ENCODE peak calls at places on chromosomes 16 and 17, in eight cellular contexts. One of them, this sample, is unnamed.

GRCh38 chr16:14284930-14285541 is 213.9 kb downstream of the MRTFB start:
- DNase-seq in B cell: no peak
- DNase-seq in natural killer cell: no peak
- DNase-seq in choroid plexus epithelial cell: peak; percentile 82
- DNase-seq in LNCaP clone FGC: peak; percentile 63
- DNase-seq in activated CD8-positive, alpha-beta T cell treated with anti-CD3 and anti-CD28 coated beads for 36 hours: peak; percentile 74
- DNase-seq in fibroblast of pulmonary artery: peak; percentile 73
- DNase-seq in endothelial cell: peak; percentile 55
- DNase-seq in this sample: no peak

GRCh38 chr16:66171578-66171977 is 194.9 kb upstream of the CDH5 start:
- DNase-seq in B cell: no peak
- DNase-seq in LNCaP clone FGC: no peak
- DNase-seq in fibroblast of pulmonary artery: no peak
- DNase-seq in choroid plexus epithelial cell: no peak
- DNase-seq in natural killer cell: no peak
- DNase-seq in endothelial cell: no peak
- DNase-seq in activated CD8-positive, alpha-beta T cell treated with anti-CD3 and anti-CD28 coated beads for 36 hours: no peak
- DNase-seq in this sample: no peak

GRCh38 chr17:17303010-17303846 is at the start of gene NT5M:
- DNase-seq in fibroblast of pulmonary artery: peak; percentile 55
- DNase-seq in LNCaP clone FGC: no peak
- DNase-seq in B cell: peak; percentile 80
- DNase-seq in activated CD8-positive, alpha-beta T cell treated with anti-CD3 and anti-CD28 coated beads for 36 hours: peak; percentile 82
- DNase-seq in choroid plexus epithelial cell: peak; percentile 66
- DNase-seq in natural killer cell: peak; percentile 74
- DNase-seq in endothelial cell: peak; percentile 73
- DNase-seq in this sample: peak; percentile 91

GRCh38 chr17:49252148-49252682 is 21.6 kb upstream of the PHOSPHO1 start:
- DNase-seq in activated CD8-positive, alpha-beta T cell treated with anti-CD3 and anti-CD28 coated beads for 36 hours: no peak
- DNase-seq in fibroblast of pulmonary artery: peak; percentile 58
- DNase-seq in B cell: no peak
- DNase-seq in LNCaP clone FGC: no peak
- DNase-seq in natural killer cell: no peak
- DNase-seq in choroid plexus epithelial cell: peak; percentile 62
- DNase-seq in endothelial cell: no peak
- DNase-seq in this sample: no peak

GRCh38 chr17:14886200-14886739 is 378.9 kb downstream of the PMP22 start:
- DNase-seq in LNCaP clone FGC: peak; percentile 1
- DNase-seq in natural killer cell: no peak
- DNase-seq in endothelial cell: no peak
- DNase-seq in B cell: no peak
- DNase-seq in activated CD8-positive, alpha-beta T cell treated with anti-CD3 and anti-CD28 coated beads for 36 hours: no peak
- DNase-seq in choroid plexus epithelial cell: peak; percentile 35
- DNase-seq in fibroblast of pulmonary artery: peak; percentile 7
- DNase-seq in this sample: no peak

GRCh38 chr17:79630821-79631639 is 20.2 kb upstream of the RBFOX3 start:
- DNase-seq in natural killer cell: peak; percentile 7
- DNase-seq in activated CD8-positive, alpha-beta T cell treated with anti-CD3 and anti-CD28 coated beads for 36 hours: no peak
- DNase-seq in fibroblast of pulmonary artery: no peak
- DNase-seq in LNCaP clone FGC: no peak
- DNase-seq in B cell: no peak
- DNase-seq in endothelial cell: peak; percentile 2
- DNase-seq in choroid plexus epithelial cell: no peak
- DNase-seq in this sample: no peak

GRCh38 chr17:57062865-57063264 is 22.2 kb upstream of the AKAP1 start:
- DNase-seq in B cell: no peak
- DNase-seq in endothelial cell: no peak
- DNase-seq in LNCaP clone FGC: no peak
- DNase-seq in choroid plexus epithelial cell: no peak
- DNase-seq in activated CD8-positive, alpha-beta T cell treated with anti-CD3 and anti-CD28 coated beads for 36 hours: no peak
- DNase-seq in fibroblast of pulmonary artery: no peak
- DNase-seq in natural killer cell: no peak
- DNase-seq in this sample: no peak

GRCh38 chr17:62801553-62801952 is 6.6 kb downstream of the MARCHF10 start:
- DNase-seq in endothelial cell: no peak
- DNase-seq in B cell: no peak
- DNase-seq in choroid plexus epithelial cell: no peak
- DNase-seq in activated CD8-positive, alpha-beta T cell treated with anti-CD3 and anti-CD28 coated beads for 36 hours: no peak
- DNase-seq in natural killer cell: no peak
- DNase-seq in fibroblast of pulmonary artery: no peak
- DNase-seq in LNCaP clone FGC: no peak
- DNase-seq in this sample: no peak

GRCh38 chr17:40598928-40599627 is 33.8 kb upstream of the CCR7 start:
- DNase-seq in fibroblast of pulmonary artery: peak; percentile 53
- DNase-seq in activated CD8-positive, alpha-beta T cell treated with anti-CD3 and anti-CD28 coated beads for 36 hours: peak; percentile 92
- DNase-seq in LNCaP clone FGC: no peak
- DNase-seq in B cell: peak; percentile 91
- DNase-seq in endothelial cell: no peak
- DNase-seq in natural killer cell: no peak
- DNase-seq in choroid plexus epithelial cell: peak; percentile 56
- DNase-seq in this sample: peak; percentile 63

GRCh38 chr16:66293207-66293735 is 73.2 kb upstream of the CDH5 start:
- DNase-seq in fibroblast of pulmonary artery: no peak
- DNase-seq in choroid plexus epithelial cell: no peak
- DNase-seq in B cell: no peak
- DNase-seq in LNCaP clone FGC: no peak
- DNase-seq in activated CD8-positive, alpha-beta T cell treated with anti-CD3 and anti-CD28 coated beads for 36 hours: no peak
- DNase-seq in natural killer cell: peak; percentile 6
- DNase-seq in endothelial cell: no peak
- DNase-seq in this sample: no peak

GRCh38 chr17:5780476-5780875 is 196.2 kb upstream of the NLRP1 start:
- DNase-seq in natural killer cell: no peak
- DNase-seq in fibroblast of pulmonary artery: peak; percentile 48
- DNase-seq in choroid plexus epithelial cell: peak; percentile 78
- DNase-seq in activated CD8-positive, alpha-beta T cell treated with anti-CD3 and anti-CD28 coated beads for 36 hours: no peak
- DNase-seq in endothelial cell: no peak
- DNase-seq in B cell: no peak
- DNase-seq in LNCaP clone FGC: no peak
- DNase-seq in this sample: no peak

GRCh38 chr17:82914375-82914774 is 74.6 kb upstream of the ZNF750 start:
- DNase-seq in choroid plexus epithelial cell: no peak
- DNase-seq in fibroblast of pulmonary artery: no peak
- DNase-seq in natural killer cell: no peak
- DNase-seq in activated CD8-positive, alpha-beta T cell treated with anti-CD3 and anti-CD28 coated beads for 36 hours: no peak
- DNase-seq in LNCaP clone FGC: no peak
- DNase-seq in endothelial cell: no peak
- DNase-seq in B cell: peak; percentile 31
- DNase-seq in this sample: peak; percentile 78
- TF ChIP-seq CTCF in choroid plexus epithelial cell: no peak
- TF ChIP-seq CTCF in fibroblast of pulmonary artery: peak; percentile 34
- TF ChIP-seq CTCF in natural killer cell: no peak
- TF ChIP-seq CTCF in activated CD8-positive, alpha-beta T cell treated with anti-CD3 and anti-CD28 coated beads for 36 hours: no peak
- TF ChIP-seq CTCF in LNCaP clone FGC: peak; percentile 28
- TF ChIP-seq CTCF in endothelial cell: no peak
- TF ChIP-seq CTCF in B cell: peak; percentile 44
- TF ChIP-seq CTCF in this sample: no peak

DNA sequence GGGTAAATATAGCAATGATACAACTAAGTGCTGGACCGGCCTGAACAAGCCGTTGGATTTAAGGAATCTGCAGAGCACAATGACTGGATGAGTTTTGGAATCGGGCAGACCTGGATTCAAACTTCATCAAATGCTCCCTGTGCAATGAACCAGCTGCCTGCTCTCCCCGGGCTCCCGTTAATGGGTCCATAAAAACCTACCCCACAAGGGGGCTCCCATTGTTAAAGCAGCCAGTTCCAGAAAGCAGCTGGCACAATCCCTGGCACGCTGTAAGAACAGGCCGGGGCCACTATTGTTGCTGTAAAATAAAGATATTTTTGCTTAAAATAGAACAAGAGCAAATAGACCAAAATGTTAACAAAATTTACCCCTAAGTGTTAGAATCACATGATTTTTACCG is 131.9 kb downstream of the C16orf95 start:
- DNase-seq in LNCaP clone FGC: no peak
- DNase-seq in fibroblast of pulmonary artery: no peak
- DNase-seq in choroid plexus epithelial cell: no peak
- DNase-seq in activated CD8-positive, alpha-beta T cell treated with anti-CD3 and anti-CD28 coated beads for 36 hours: no peak
- DNase-seq in endothelial cell: no peak
- DNase-seq in B cell: no peak
- DNase-seq in natural killer cell: no peak
- DNase-seq in this sample: no peak
- TF ChIP-seq CTCF in LNCaP clone FGC: no peak
- TF ChIP-seq CTCF in fibroblast of pulmonary artery: peak; percentile 16
- TF ChIP-seq CTCF in choroid plexus epithelial cell: peak; percentile 34
- TF ChIP-seq CTCF in activated CD8-positive, alpha-beta T cell treated with anti-CD3 and anti-CD28 coated beads for 36 hours: no peak
- TF ChIP-seq CTCF in endothelial cell: no peak
- TF ChIP-seq CTCF in B cell: no peak
- TF ChIP-seq CTCF in natural killer cell: no peak
- TF ChIP-seq CTCF in this sample: no peak

GRCh38 chr16:55118701-55119260 is 188.1 kb downstream of the IRX5 start:
- DNase-seq in choroid plexus epithelial cell: no peak
- DNase-seq in fibroblast of pulmonary artery: no peak
- DNase-seq in natural killer cell: no peak
- DNase-seq in activated CD8-positive, alpha-beta T cell treated with anti-CD3 and anti-CD28 coated beads for 36 hours: no peak
- DNase-seq in endothelial cell: no peak
- DNase-seq in LNCaP clone FGC: no peak
- DNase-seq in B cell: no peak
- DNase-seq in this sample: no peak

GRCh38 chr16:55115506-55115905 is 184.8 kb downstream of the IRX5 start:
- DNase-seq in endothelial cell: no peak
- DNase-seq in B cell: no peak
- DNase-seq in choroid plexus epithelial cell: no peak
- DNase-seq in natural killer cell: no peak
- DNase-seq in LNCaP clone FGC: no peak
- DNase-seq in fibroblast of pulmonary artery: no peak
- DNase-seq in activated CD8-positive, alpha-beta T cell treated with anti-CD3 and anti-CD28 coated beads for 36 hours: no peak
- DNase-seq in this sample: no peak

GRCh38 chr16:55116165-55116894 is 185.7 kb downstream of the IRX5 start:
- DNase-seq in activated CD8-positive, alpha-beta T cell treated with anti-CD3 and anti-CD28 coated beads for 36 hours: no peak
- DNase-seq in choroid plexus epithelial cell: no peak
- DNase-seq in endothelial cell: no peak
- DNase-seq in fibroblast of pulmonary artery: no peak
- DNase-seq in LNCaP clone FGC: no peak
- DNase-seq in natural killer cell: no peak
- DNase-seq in B cell: no peak
- DNase-seq in this sample: no peak

GRCh38 chr16:55123652-55124051 is 193.0 kb downstream of the IRX5 start:
- DNase-seq in LNCaP clone FGC: no peak
- DNase-seq in activated CD8-positive, alpha-beta T cell treated with anti-CD3 and anti-CD28 coated beads for 36 hours: no peak
- DNase-seq in choroid plexus epithelial cell: no peak
- DNase-seq in endothelial cell: no peak
- DNase-seq in natural killer cell: no peak
- DNase-seq in fibroblast of pulmonary artery: no peak
- DNase-seq in B cell: no peak
- DNase-seq in this sample: no peak

DNA sequence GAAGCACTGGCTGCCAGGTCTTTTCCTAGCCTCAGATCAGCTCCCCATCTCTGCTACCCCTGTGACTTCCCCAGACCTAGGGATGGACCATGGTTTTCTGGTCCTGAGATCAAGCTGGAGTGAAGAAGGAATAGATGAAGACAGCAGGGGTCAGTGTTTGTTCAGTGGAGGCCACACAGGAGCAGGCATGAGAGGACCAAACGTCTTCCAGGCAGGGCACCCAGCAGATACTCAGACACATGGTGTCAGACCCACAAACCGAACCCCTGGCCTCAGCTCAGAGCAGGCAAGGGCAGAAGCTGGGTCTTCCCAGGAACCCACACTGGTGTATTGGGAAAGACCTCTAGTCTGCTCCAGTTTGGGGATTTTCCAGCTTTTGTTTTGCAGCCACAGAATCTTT is 189.7 kb downstream of the IRX5 start:
- DNase-seq in LNCaP clone FGC: no peak
- DNase-seq in endothelial cell: peak; percentile 42
- DNase-seq in B cell: no peak
- DNase-seq in activated CD8-positive, alpha-beta T cell treated with anti-CD3 and anti-CD28 coated beads for 36 hours: no peak
- DNase-seq in choroid plexus epithelial cell: no peak
- DNase-seq in fibroblast of pulmonary artery: no peak
- DNase-seq in natural killer cell: no peak
- DNase-seq in this sample: no peak
- TF ChIP-seq CTCF in LNCaP clone FGC: peak; percentile 19
- TF ChIP-seq CTCF in endothelial cell: no peak
- TF ChIP-seq CTCF in B cell: no peak
- TF ChIP-seq CTCF in activated CD8-positive, alpha-beta T cell treated with anti-CD3 and anti-CD28 coated beads for 36 hours: no peak
- TF ChIP-seq CTCF in choroid plexus epithelial cell: no peak
- TF ChIP-seq CTCF in fibroblast of pulmonary artery: no peak
- TF ChIP-seq CTCF in natural killer cell: no peak
- TF ChIP-seq CTCF in this sample: no peak

DNA sequence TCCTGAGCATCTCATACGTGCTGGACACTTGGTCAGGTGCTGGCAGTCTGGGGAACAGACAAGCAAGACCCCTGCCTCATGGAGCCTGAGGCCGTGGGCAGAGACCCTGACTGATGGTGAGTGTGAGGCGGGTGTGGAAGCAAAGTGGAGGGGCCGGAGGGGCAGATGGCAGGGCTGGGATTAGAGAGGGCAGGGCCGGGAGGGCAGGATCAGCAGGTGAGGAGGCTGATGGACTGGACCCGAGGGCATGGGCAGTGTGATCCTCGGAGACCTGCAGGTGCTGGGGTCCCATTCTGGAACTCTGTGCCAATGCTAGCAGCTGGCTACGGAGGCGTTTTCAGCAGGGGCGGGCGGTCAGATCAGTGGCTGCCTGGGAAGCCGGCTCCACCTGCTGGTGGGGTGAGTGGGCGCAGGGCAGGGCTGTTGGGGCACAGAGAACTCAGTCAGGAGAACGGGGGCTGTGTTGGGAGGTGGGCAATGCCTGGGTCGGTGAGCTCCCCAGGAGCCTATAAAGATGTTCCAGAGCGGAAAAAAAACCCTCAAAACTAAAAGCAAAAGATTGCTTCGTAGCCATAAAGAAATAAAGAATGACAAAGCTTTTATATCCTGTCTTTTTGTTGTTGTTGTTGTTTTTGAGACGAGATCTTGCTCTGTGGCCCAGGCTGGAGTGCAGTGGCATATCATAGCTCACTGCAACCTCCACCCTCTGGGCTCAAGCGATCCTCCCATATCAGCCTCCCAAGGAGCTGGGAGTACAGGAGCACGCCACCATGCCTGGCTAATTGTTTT is 8.9 kb upstream of the C16orf74 start:
- DNase-seq in B cell: peak; percentile 76
- DNase-seq in choroid plexus epithelial cell: no peak
- DNase-seq in LNCaP clone FGC: no peak
- DNase-seq in endothelial cell: peak; percentile 33
- DNase-seq in activated CD8-positive, alpha-beta T cell treated with anti-CD3 and anti-CD28 coated beads for 36 hours: peak; percentile 59
- DNase-seq in natural killer cell: no peak
- DNase-seq in fibroblast of pulmonary artery: no peak
- DNase-seq in this sample: peak; percentile 82
- TF ChIP-seq CTCF in B cell: peak; percentile 57
- TF ChIP-seq CTCF in choroid plexus epithelial cell: peak; percentile 54
- TF ChIP-seq CTCF in LNCaP clone FGC: peak; percentile 65
- TF ChIP-seq CTCF in endothelial cell: peak; percentile 51
- TF ChIP-seq CTCF in activated CD8-positive, alpha-beta T cell treated with anti-CD3 and anti-CD28 coated beads for 36 hours: peak; percentile 57
- TF ChIP-seq CTCF in natural killer cell: no peak
- TF ChIP-seq CTCF in fibroblast of pulmonary artery: peak; percentile 44
- TF ChIP-seq CTCF in this sample: peak; percentile 92

DNA sequence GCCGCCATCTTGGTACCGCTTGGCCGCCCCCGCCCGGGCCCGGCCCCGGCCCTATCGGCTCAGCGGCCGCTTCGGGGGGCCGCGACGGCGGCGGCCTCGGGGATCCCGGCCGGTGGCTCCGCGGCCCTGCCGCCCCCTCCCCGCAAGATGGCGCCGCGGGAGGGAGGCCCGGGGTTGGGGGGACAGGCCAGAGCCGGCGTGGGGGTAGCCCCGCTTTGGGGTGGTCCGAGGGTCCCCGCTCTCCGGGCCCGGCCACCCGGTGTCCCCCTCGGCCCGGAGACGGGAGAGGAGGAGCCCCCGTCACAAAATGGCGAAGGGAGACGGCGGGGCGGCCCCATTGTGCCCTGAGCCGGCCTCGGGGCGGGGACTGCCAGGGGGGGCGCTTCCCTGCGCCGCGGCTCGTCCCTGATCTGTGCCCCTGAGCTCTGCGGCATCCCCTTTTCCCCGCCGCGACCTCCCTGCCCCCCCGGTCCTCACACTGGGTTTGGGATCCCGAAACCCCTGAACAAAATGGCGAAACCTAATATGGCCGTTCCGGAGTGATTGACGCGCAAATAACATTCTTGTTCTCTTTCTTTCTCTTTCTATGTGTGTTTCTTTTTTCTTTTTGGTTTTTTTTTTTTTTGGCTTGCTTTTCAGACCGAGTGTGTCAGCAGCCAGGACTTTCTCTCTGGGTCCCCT is 978 bp downstream of the HAPSTR1 start:
- DNase-seq in endothelial cell: peak; percentile 39
- DNase-seq in choroid plexus epithelial cell: no peak
- DNase-seq in natural killer cell: peak; percentile 66
- DNase-seq in activated CD8-positive, alpha-beta T cell treated with anti-CD3 and anti-CD28 coated beads for 36 hours: peak; percentile 67
- DNase-seq in fibroblast of pulmonary artery: no peak
- DNase-seq in B cell: peak; percentile 66
- DNase-seq in LNCaP clone FGC: no peak
- DNase-seq in this sample: peak; percentile 56
- TF ChIP-seq CTCF in endothelial cell: no peak
- TF ChIP-seq CTCF in choroid plexus epithelial cell: no peak
- TF ChIP-seq CTCF in natural killer cell: no peak
- TF ChIP-seq CTCF in activated CD8-positive, alpha-beta T cell treated with anti-CD3 and anti-CD28 coated beads for 36 hours: no peak
- TF ChIP-seq CTCF in fibroblast of pulmonary artery: no peak
- TF ChIP-seq CTCF in B cell: peak; percentile 21
- TF ChIP-seq CTCF in LNCaP clone FGC: peak; percentile 7
- TF ChIP-seq CTCF in this sample: no peak

This sample was measured in GM13976.